ENCODE peak calls at places on chromosomes 5 and 9, in eight cellular contexts. P is CD4-positive, alpha-beta T cell; K is activated T-cell treated with anti-CD3 and anti-CD28 coated beads for 1 hour; N is ELR; S is epithelial cell of esophagus; Y is transverse colon; H is left ventricle myocardium superior; A is amniotic epithelial cell. I is an unnamed sample.

GRCh38 chr9:130288926-130289705 is 23.6 kb downstream of the HMCN2 start:
- DNase-seq in S (no peak), A (no peak), K (no peak), H (peak), Y (no peak), N (no peak), P (no peak), I (no peak)

GRCh38 chr9:121326924-121327613 is 43.0 kb downstream of the STOM start:
- DNase-seq in S (no peak), Y (no peak), P (no peak), K (no peak), A (no peak), N (no peak), H (no peak), I (no peak)

GRCh38 chr5:40623480-40624420 is 56.0 kb upstream of the PTGER4 start:
- DNase-seq in S (no peak), N (no peak), H (no peak), A (no peak), Y (peak), P (no peak), K (no peak), I (no peak)

GRCh38 chr5:80967500-80968181 is 7.5 kb downstream of the RASGRF2 start:
- DNase-seq in A (peak), H (no peak), P (no peak), Y (peak), K (no peak), S (peak), N (peak), I (peak)

GRCh38 chr9:68668127-68668526 is 36.9 kb upstream of the PIP5K1B start:
- DNase-seq in S (no peak), Y (no peak), N (no peak), K (no peak), A (no peak), H (no peak), P (no peak), I (no peak)

GRCh38 chr9:73845954-73846690 is 651.0 kb upstream of the RORB start:
- DNase-seq in S (no peak), H (no peak), Y (no peak), N (no peak), A (no peak), K (no peak), P (no peak), I (no peak)

GRCh38 chr9:135077497-135078200 is 9.8 kb upstream of the OLFM1 start:
- DNase-seq in A (peak), Y (peak), K (no peak), H (peak), N (no peak), S (no peak), P (no peak), I (no peak)

GRCh38 chr9:68426755-68427154 is 70.3 kb downstream of the PGM5 start:
- DNase-seq in S (no peak), P (no peak), A (no peak), H (no peak), N (no peak), Y (no peak), K (no peak), I (no peak)

GRCh38 chr9:87685431-87685830 is 40.5 kb upstream of the CTSL start:
- DNase-seq in H (no peak), Y (no peak), P (no peak), K (no peak), N (peak), A (peak), S (no peak), I (peak)

GRCh38 chr9:126549246-126550006 is 64.3 kb upstream of the LMX1B start:
- DNase-seq in H (no peak), Y (no peak), P (no peak), A (no peak), K (no peak), S (no peak), N (no peak), I (no peak)

GRCh38 chr5:32779754-32780415 is 68.8 kb downstream of the NPR3 start:
- DNase-seq in P (no peak), N (no peak), K (no peak), H (no peak), A (peak), S (no peak), Y (no peak), I (no peak)

GRCh38 chr9:35575478-35575877 is 29.6 kb upstream of the TESK1 start:
- DNase-seq in P (no peak), A (no peak), Y (no peak), K (no peak), S (no peak), H (no peak), N (no peak), I (no peak)

I was measured in bronchial epithelial cell.